ENCODE peak calls at places on chromosomes 6 and 20, in eight cellular contexts. J is tibial nerve, A is prostate gland, L is heart left ventricle, N is stomach, I is ovary, T is psoas muscle, W is ascending aorta. D is an unnamed sample.

GRCh38 chr20:63095718-63096654 is 89.2 kb upstream of the BHLHE23 start:
- DNase-seq in L (peak; percentile 13), A (no peak), I (no peak), W (peak; percentile 56), N (peak; percentile 46), T (peak; percentile 24), J (no peak), D (peak; percentile 50)

GRCh38 chr6:52399511-52400315 is 20.4 kb upstream of the EFHC1 start:
- DNase-seq in T (no peak), I (no peak), A (peak; percentile 26), L (no peak), J (no peak), N (no peak), W (no peak), D (no peak)

GRCh38 chr6:41334482-41335023 is 855 bp upstream of the NCR2 start:
- DNase-seq in I (no peak), T (no peak), N (no peak), L (no peak), W (no peak), A (peak; percentile 2), J (no peak), D (no peak)

GRCh38 chr6:37587776-37588744 is 88.4 kb upstream of the CCDC167 start:
- DNase-seq in I (no peak), N (no peak), L (no peak), W (no peak), J (no peak), A (no peak), T (no peak), D (no peak)

GRCh38 chr20:63742381-63743024 is 2.9 kb downstream of the SLC2A4RG start:
- DNase-seq in N (no peak), I (peak; percentile 56), W (peak; percentile 63), J (no peak), L (no peak), A (no peak), T (peak; percentile 57), D (no peak)

GRCh38 chr6:18412644-18413043 is 25.5 kb downstream of the RNF144B start:
- DNase-seq in A (no peak), L (no peak), I (no peak), J (no peak), T (no peak), N (no peak), W (no peak), D (no peak)

GRCh38 chr20:38997622-38998021 is 35.5 kb downstream of the DHX35 start:
- DNase-seq in J (no peak), I (no peak), T (no peak), L (no peak), W (no peak), A (no peak), N (no peak), D (no peak)

GRCh38 chr20:52175840-52176239 is 15.7 kb downstream of the ZFP64 start:
- DNase-seq in W (no peak), T (no peak), A (no peak), J (no peak), I (no peak), N (no peak), L (no peak), D (no peak)

GRCh38 chr6:100846276-100846675 is 34.9 kb downstream of the ASCC3 start:
- DNase-seq in J (no peak), W (no peak), T (no peak), N (no peak), I (no peak), L (no peak), A (no peak), D (no peak)

GRCh38 chr6:16658661-16659060 is 102.6 kb downstream of the ATXN1 start:
- DNase-seq in I (no peak), A (no peak), N (no peak), T (no peak), L (no peak), W (no peak), J (no peak), D (no peak)

DNA sequence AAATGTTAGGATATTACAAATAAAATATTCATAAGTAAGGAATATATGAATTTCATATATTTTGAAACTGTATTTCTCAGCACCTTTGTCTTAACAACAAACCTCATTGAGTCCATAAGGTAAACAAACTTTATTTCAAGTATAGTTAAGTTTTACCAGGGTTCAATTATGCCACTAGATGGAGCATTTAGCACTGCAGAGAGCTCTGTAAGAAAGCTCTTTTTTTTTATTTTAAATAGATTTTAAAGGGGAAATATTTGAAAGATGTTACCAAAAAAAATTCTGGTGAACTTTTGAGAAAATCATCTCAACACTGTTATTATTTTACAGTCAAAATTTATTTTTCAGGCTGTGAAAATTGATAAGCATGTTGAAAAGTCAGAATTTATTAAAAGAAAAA is 955.2 kb upstream of the EYS start:
- DNase-seq in A (no peak), L (no peak), J (no peak), N (no peak), I (no peak), W (no peak), T (no peak), D (no peak)
- TF ChIP-seq CTCF in A (no peak), L (peak; percentile 24), J (peak; percentile 9), N (no peak), I (no peak), W (no peak), T (no peak), D (no peak)

GRCh38 chr6:45423901-45424627 is 46.3 kb upstream of the SUPT3H start:
- DNase-seq in N (peak; percentile 36), A (peak; percentile 23), J (no peak), L (peak; percentile 28), I (peak; percentile 40), T (peak; percentile 59), W (no peak), D (no peak)

GRCh38 chr6:45422541-45423110 is 44.9 kb upstream of the SUPT3H start:
- DNase-seq in J (no peak), W (no peak), N (peak; percentile 36), T (peak; percentile 64), I (peak; percentile 47), A (peak; percentile 41), L (peak; percentile 26), D (no peak)

GRCh38 chr6:45426251-45426650 is 48.5 kb upstream of the SUPT3H start:
- DNase-seq in L (no peak), I (no peak), N (no peak), J (no peak), T (no peak), W (no peak), A (no peak), D (no peak)

GRCh38 chr6:45423111-45423900 is 45.6 kb upstream of the SUPT3H start:
- DNase-seq in L (peak; percentile 44), W (no peak), N (peak; percentile 31), A (peak; percentile 14), I (peak; percentile 53), J (peak; percentile 38), T (peak; percentile 70), D (peak; percentile 76)

DNA sequence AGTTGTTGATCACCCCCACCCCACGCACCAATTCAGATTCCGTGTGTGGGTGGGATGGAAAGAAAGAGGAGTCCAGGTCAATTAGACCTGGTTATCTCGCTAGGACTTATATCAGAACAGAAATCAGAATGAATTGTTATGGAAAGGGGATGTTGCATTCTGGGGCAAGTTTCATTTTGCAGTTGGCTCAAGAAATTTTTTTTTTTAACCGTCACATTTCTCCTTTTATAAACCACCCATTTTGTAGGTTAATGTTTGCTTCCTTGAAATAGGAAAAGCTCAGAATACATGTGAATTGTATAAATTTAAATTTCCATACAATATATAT is 46.9 kb upstream of the SUPT3H start:
- DNase-seq in L (no peak), A (no peak), I (no peak), N (no peak), W (no peak), T (no peak), J (no peak), D (no peak)
- H3K27ac ChIP-seq in L (peak overlapping the region; percentile 78), A (peak overlapping the region; percentile 76), I (no peak overlapping the region), N (peak overlapping the region; percentile 76), W (no peak overlapping the region), T (no peak overlapping the region), J (peak overlapping the region; percentile 91), D (no peak overlapping the region)

DNA sequence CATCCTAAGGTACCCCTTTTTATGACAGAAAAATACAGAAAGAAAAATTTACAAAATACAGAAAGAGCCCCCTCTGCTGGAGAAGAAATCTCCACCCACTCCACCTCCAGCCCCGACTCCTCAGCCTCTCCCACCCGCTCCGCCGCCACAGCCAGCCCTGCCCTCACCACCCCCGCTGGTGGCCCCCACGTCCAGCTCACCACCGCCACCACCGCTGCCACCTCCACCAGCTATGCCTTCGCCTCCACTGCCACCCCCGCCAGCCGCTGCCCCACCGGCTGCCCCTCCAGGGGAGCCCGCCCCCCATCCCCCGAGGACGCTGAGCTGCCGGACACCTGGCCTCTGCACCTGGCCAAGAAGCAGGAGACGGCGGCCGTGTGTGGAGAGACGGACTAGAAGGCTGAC is 17.7 kb downstream of the WFDC2 start:
- DNase-seq in I (no peak), T (no peak), N (no peak), W (no peak), L (no peak), J (no peak), A (no peak), D (no peak)
- TF ChIP-seq CTCF in I (no peak), T (no peak), N (no peak), W (no peak), L (no peak), J (peak; percentile 6), A (no peak), D (peak; percentile 11)

GRCh38 chr6:117530467-117531242 is 48.2 kb downstream of the DCBLD1 start:
- DNase-seq in J (no peak), W (no peak), T (no peak), L (no peak), A (no peak), I (no peak), N (no peak), D (no peak)

GRCh38 chr6:117531346-117531745 is 48.9 kb downstream of the DCBLD1 start:
- DNase-seq in J (no peak), L (no peak), A (no peak), W (no peak), N (no peak), I (no peak), T (no peak), D (no peak)

GRCh38 chr6:117534974-117535373 is 52.5 kb downstream of the DCBLD1 start:
- DNase-seq in J (no peak), N (no peak), T (no peak), I (no peak), L (no peak), A (no peak), W (no peak), D (no peak)

GRCh38 chr6:117533775-117534174 is 51.3 kb downstream of the DCBLD1 start:
- DNase-seq in T (no peak), N (no peak), A (no peak), J (no peak), L (no peak), W (no peak), I (no peak), D (no peak)

GRCh38 chr6:117531758-117532276 is 49.3 kb downstream of the DCBLD1 start:
- DNase-seq in A (no peak), N (no peak), I (no peak), W (no peak), L (no peak), J (no peak), T (no peak), D (no peak)
- H3K27ac ChIP-seq in A (no peak overlapping the region), N (no peak overlapping the region), I (no peak overlapping the region), W (no peak overlapping the region), L (no peak overlapping the region), J (no peak overlapping the region), T (no peak overlapping the region), D (no peak overlapping the region)

D was measured in coronary artery.